ENCODE peak calls at places on chromosomes 7 and 10, in eight cellular contexts. One of them, this sample, is unnamed.

GRCh38 chr10:91800756-91801155 is 2.5 kb downstream of the TNKS2 start:
- DNase-seq in mammary epithelial cell: no peak
- DNase-seq in HT-29: no peak
- DNase-seq in amniotic stem cell: no peak
- DNase-seq in cardiac fibroblast: no peak
- DNase-seq in stimulated activated CD8-positive, alpha-beta memory T cell treated with anti-CD3 and anti-CD28 coated beads, Interleukin-12 subunit alpha, Interleukin-12 subunit beta, amount 100 ng/mL, for 1 hour: no peak
- DNase-seq in GM23338: no peak
- DNase-seq in fibroblast of the conjunctiva: no peak
- DNase-seq in this sample: no peak

GRCh38 chr10:88986549-88987242 is 3.9 kb upstream of the FAS start:
- DNase-seq in cardiac fibroblast: peak
- DNase-seq in GM23338: peak
- DNase-seq in amniotic stem cell: no peak
- DNase-seq in stimulated activated CD8-positive, alpha-beta memory T cell treated with anti-CD3 and anti-CD28 coated beads, Interleukin-12 subunit alpha, Interleukin-12 subunit beta, amount 100 ng/mL, for 1 hour: no peak
- DNase-seq in mammary epithelial cell: peak
- DNase-seq in fibroblast of the conjunctiva: no peak
- DNase-seq in HT-29: peak
- DNase-seq in this sample: no peak

GRCh38 chr7:102272917-102273748 is 13.5 kb upstream of the SH2B2 start:
- DNase-seq in fibroblast of the conjunctiva: no peak
- DNase-seq in cardiac fibroblast: no peak
- DNase-seq in mammary epithelial cell: no peak
- DNase-seq in stimulated activated CD8-positive, alpha-beta memory T cell treated with anti-CD3 and anti-CD28 coated beads, Interleukin-12 subunit alpha, Interleukin-12 subunit beta, amount 100 ng/mL, for 1 hour: no peak
- DNase-seq in GM23338: no peak
- DNase-seq in amniotic stem cell: no peak
- DNase-seq in HT-29: no peak
- DNase-seq in this sample: no peak

GRCh38 chr7:4268040-4268965 is 413.8 kb upstream of the FOXK1 start:
- DNase-seq in HT-29: no peak
- DNase-seq in cardiac fibroblast: no peak
- DNase-seq in amniotic stem cell: no peak
- DNase-seq in GM23338: no peak
- DNase-seq in stimulated activated CD8-positive, alpha-beta memory T cell treated with anti-CD3 and anti-CD28 coated beads, Interleukin-12 subunit alpha, Interleukin-12 subunit beta, amount 100 ng/mL, for 1 hour: no peak
- DNase-seq in fibroblast of the conjunctiva: no peak
- DNase-seq in mammary epithelial cell: no peak
- DNase-seq in this sample: no peak

GRCh38 chr10:43861966-43862751 is 213.5 kb upstream of the ZNF32 start:
- DNase-seq in HT-29: no peak
- DNase-seq in GM23338: no peak
- DNase-seq in stimulated activated CD8-positive, alpha-beta memory T cell treated with anti-CD3 and anti-CD28 coated beads, Interleukin-12 subunit alpha, Interleukin-12 subunit beta, amount 100 ng/mL, for 1 hour: no peak
- DNase-seq in mammary epithelial cell: no peak
- DNase-seq in fibroblast of the conjunctiva: peak
- DNase-seq in amniotic stem cell: no peak
- DNase-seq in cardiac fibroblast: peak
- DNase-seq in this sample: no peak

GRCh38 chr7:80941206-80941758 is 22.4 kb upstream of the SEMA3C start:
- DNase-seq in amniotic stem cell: no peak
- DNase-seq in GM23338: no peak
- DNase-seq in mammary epithelial cell: peak
- DNase-seq in fibroblast of the conjunctiva: peak
- DNase-seq in stimulated activated CD8-positive, alpha-beta memory T cell treated with anti-CD3 and anti-CD28 coated beads, Interleukin-12 subunit alpha, Interleukin-12 subunit beta, amount 100 ng/mL, for 1 hour: no peak
- DNase-seq in cardiac fibroblast: peak
- DNase-seq in HT-29: peak
- DNase-seq in this sample: no peak

GRCh38 chr10:57627642-57628178 is 640.0 kb downstream of the IPMK start:
- DNase-seq in mammary epithelial cell: no peak
- DNase-seq in GM23338: peak
- DNase-seq in fibroblast of the conjunctiva: no peak
- DNase-seq in HT-29: no peak
- DNase-seq in stimulated activated CD8-positive, alpha-beta memory T cell treated with anti-CD3 and anti-CD28 coated beads, Interleukin-12 subunit alpha, Interleukin-12 subunit beta, amount 100 ng/mL, for 1 hour: no peak
- DNase-seq in cardiac fibroblast: no peak
- DNase-seq in amniotic stem cell: no peak
- DNase-seq in this sample: no peak

GRCh38 chr7:3120513-3120912 is 76.8 kb upstream of the CARD11 start:
- DNase-seq in fibroblast of the conjunctiva: no peak
- DNase-seq in stimulated activated CD8-positive, alpha-beta memory T cell treated with anti-CD3 and anti-CD28 coated beads, Interleukin-12 subunit alpha, Interleukin-12 subunit beta, amount 100 ng/mL, for 1 hour: no peak
- DNase-seq in GM23338: no peak
- DNase-seq in mammary epithelial cell: no peak
- DNase-seq in amniotic stem cell: no peak
- DNase-seq in cardiac fibroblast: no peak
- DNase-seq in HT-29: no peak
- DNase-seq in this sample: no peak

GRCh38 chr10:113494736-113495135 is 58.1 kb upstream of the HABP2 start:
- DNase-seq in mammary epithelial cell: no peak
- DNase-seq in GM23338: peak
- DNase-seq in cardiac fibroblast: no peak
- DNase-seq in stimulated activated CD8-positive, alpha-beta memory T cell treated with anti-CD3 and anti-CD28 coated beads, Interleukin-12 subunit alpha, Interleukin-12 subunit beta, amount 100 ng/mL, for 1 hour: no peak
- DNase-seq in fibroblast of the conjunctiva: no peak
- DNase-seq in amniotic stem cell: no peak
- DNase-seq in HT-29: no peak
- DNase-seq in this sample: no peak

GRCh38 chr7:7516156-7516555 is 19.5 kb downstream of the COL28A1 start:
- DNase-seq in amniotic stem cell: no peak
- DNase-seq in cardiac fibroblast: no peak
- DNase-seq in GM23338: no peak
- DNase-seq in stimulated activated CD8-positive, alpha-beta memory T cell treated with anti-CD3 and anti-CD28 coated beads, Interleukin-12 subunit alpha, Interleukin-12 subunit beta, amount 100 ng/mL, for 1 hour: no peak
- DNase-seq in mammary epithelial cell: no peak
- DNase-seq in HT-29: no peak
- DNase-seq in fibroblast of the conjunctiva: no peak
- DNase-seq in this sample: no peak

GRCh38 chr10:110404374-110404773 is 93.3 kb upstream of the DUSP5 start:
- DNase-seq in fibroblast of the conjunctiva: peak
- DNase-seq in GM23338: no peak
- DNase-seq in amniotic stem cell: no peak
- DNase-seq in cardiac fibroblast: no peak
- DNase-seq in stimulated activated CD8-positive, alpha-beta memory T cell treated with anti-CD3 and anti-CD28 coated beads, Interleukin-12 subunit alpha, Interleukin-12 subunit beta, amount 100 ng/mL, for 1 hour: no peak
- DNase-seq in mammary epithelial cell: no peak
- DNase-seq in HT-29: no peak
- DNase-seq in this sample: no peak

GRCh38 chr7:876077-876971 is at the start of gene GET4:
- DNase-seq in stimulated activated CD8-positive, alpha-beta memory T cell treated with anti-CD3 and anti-CD28 coated beads, Interleukin-12 subunit alpha, Interleukin-12 subunit beta, amount 100 ng/mL, for 1 hour: peak
- DNase-seq in cardiac fibroblast: peak
- DNase-seq in fibroblast of the conjunctiva: peak
- DNase-seq in amniotic stem cell: peak
- DNase-seq in HT-29: peak
- DNase-seq in GM23338: peak
- DNase-seq in mammary epithelial cell: peak
- DNase-seq in this sample: peak

GRCh38 chr7:22001345-22002004 is 55.8 kb upstream of the CDCA7L start:
- DNase-seq in HT-29: peak
- DNase-seq in GM23338: peak
- DNase-seq in fibroblast of the conjunctiva: peak
- DNase-seq in stimulated activated CD8-positive, alpha-beta memory T cell treated with anti-CD3 and anti-CD28 coated beads, Interleukin-12 subunit alpha, Interleukin-12 subunit beta, amount 100 ng/mL, for 1 hour: no peak
- DNase-seq in cardiac fibroblast: peak
- DNase-seq in mammary epithelial cell: peak
- DNase-seq in amniotic stem cell: peak
- DNase-seq in this sample: peak

GRCh38 chr10:58661902-58662301 is 149.2 kb downstream of the BICC1 start:
- DNase-seq in fibroblast of the conjunctiva: no peak
- DNase-seq in cardiac fibroblast: no peak
- DNase-seq in GM23338: no peak
- DNase-seq in mammary epithelial cell: no peak
- DNase-seq in HT-29: no peak
- DNase-seq in stimulated activated CD8-positive, alpha-beta memory T cell treated with anti-CD3 and anti-CD28 coated beads, Interleukin-12 subunit alpha, Interleukin-12 subunit beta, amount 100 ng/mL, for 1 hour: no peak
- DNase-seq in amniotic stem cell: no peak
- DNase-seq in this sample: no peak

GRCh38 chr7:130494480-130494879 is 2.6 kb downstream of the MEST start:
- DNase-seq in cardiac fibroblast: no peak
- DNase-seq in amniotic stem cell: no peak
- DNase-seq in stimulated activated CD8-positive, alpha-beta memory T cell treated with anti-CD3 and anti-CD28 coated beads, Interleukin-12 subunit alpha, Interleukin-12 subunit beta, amount 100 ng/mL, for 1 hour: no peak
- DNase-seq in GM23338: no peak
- DNase-seq in mammary epithelial cell: no peak
- DNase-seq in HT-29: no peak
- DNase-seq in fibroblast of the conjunctiva: no peak
- DNase-seq in this sample: no peak

GRCh38 chr7:132276986-132277716 is 299.1 kb downstream of the PLXNA4 start:
- DNase-seq in cardiac fibroblast: no peak
- DNase-seq in fibroblast of the conjunctiva: no peak
- DNase-seq in HT-29: no peak
- DNase-seq in stimulated activated CD8-positive, alpha-beta memory T cell treated with anti-CD3 and anti-CD28 coated beads, Interleukin-12 subunit alpha, Interleukin-12 subunit beta, amount 100 ng/mL, for 1 hour: no peak
- DNase-seq in mammary epithelial cell: peak
- DNase-seq in GM23338: no peak
- DNase-seq in amniotic stem cell: no peak
- DNase-seq in this sample: no peak

GRCh38 chr10:90199098-90199497 is 497.7 kb downstream of the KIF20B start:
- DNase-seq in HT-29: no peak
- DNase-seq in cardiac fibroblast: no peak
- DNase-seq in stimulated activated CD8-positive, alpha-beta memory T cell treated with anti-CD3 and anti-CD28 coated beads, Interleukin-12 subunit alpha, Interleukin-12 subunit beta, amount 100 ng/mL, for 1 hour: no peak
- DNase-seq in mammary epithelial cell: no peak
- DNase-seq in fibroblast of the conjunctiva: no peak
- DNase-seq in GM23338: no peak
- DNase-seq in amniotic stem cell: no peak
- DNase-seq in this sample: no peak

GRCh38 chr7:158924956-158925355 is 68.6 kb downstream of the DYNC2I1 start:
- DNase-seq in GM23338: no peak
- DNase-seq in stimulated activated CD8-positive, alpha-beta memory T cell treated with anti-CD3 and anti-CD28 coated beads, Interleukin-12 subunit alpha, Interleukin-12 subunit beta, amount 100 ng/mL, for 1 hour: no peak
- DNase-seq in mammary epithelial cell: no peak
- DNase-seq in amniotic stem cell: peak
- DNase-seq in HT-29: no peak
- DNase-seq in fibroblast of the conjunctiva: no peak
- DNase-seq in cardiac fibroblast: no peak
- DNase-seq in this sample: no peak

GRCh38 chr10:25059990-25060389 is 43.6 kb downstream of the THNSL1 start:
- DNase-seq in fibroblast of the conjunctiva: peak
- DNase-seq in mammary epithelial cell: peak
- DNase-seq in stimulated activated CD8-positive, alpha-beta memory T cell treated with anti-CD3 and anti-CD28 coated beads, Interleukin-12 subunit alpha, Interleukin-12 subunit beta, amount 100 ng/mL, for 1 hour: no peak
- DNase-seq in amniotic stem cell: peak
- DNase-seq in HT-29: peak
- DNase-seq in GM23338: peak
- DNase-seq in cardiac fibroblast: peak
- DNase-seq in this sample: no peak

GRCh38 chr7:38502289-38502688 is 128.9 kb downstream of the AMPH start:
- DNase-seq in HT-29: peak
- DNase-seq in amniotic stem cell: no peak
- DNase-seq in GM23338: peak
- DNase-seq in stimulated activated CD8-positive, alpha-beta memory T cell treated with anti-CD3 and anti-CD28 coated beads, Interleukin-12 subunit alpha, Interleukin-12 subunit beta, amount 100 ng/mL, for 1 hour: no peak
- DNase-seq in cardiac fibroblast: no peak
- DNase-seq in fibroblast of the conjunctiva: no peak
- DNase-seq in mammary epithelial cell: no peak
- DNase-seq in this sample: no peak

GRCh38 chr10:23081891-23082290 is 13.5 kb upstream of the MSRB2 start:
- DNase-seq in HT-29: peak
- DNase-seq in fibroblast of the conjunctiva: no peak
- DNase-seq in cardiac fibroblast: peak
- DNase-seq in GM23338: peak
- DNase-seq in stimulated activated CD8-positive, alpha-beta memory T cell treated with anti-CD3 and anti-CD28 coated beads, Interleukin-12 subunit alpha, Interleukin-12 subunit beta, amount 100 ng/mL, for 1 hour: no peak
- DNase-seq in mammary epithelial cell: no peak
- DNase-seq in amniotic stem cell: no peak
- DNase-seq in this sample: no peak

GRCh38 chr10:129517680-129518057 is 50.6 kb downstream of the MGMT start:
- DNase-seq in amniotic stem cell: no peak
- DNase-seq in HT-29: no peak
- DNase-seq in cardiac fibroblast: no peak
- DNase-seq in fibroblast of the conjunctiva: no peak
- DNase-seq in stimulated activated CD8-positive, alpha-beta memory T cell treated with anti-CD3 and anti-CD28 coated beads, Interleukin-12 subunit alpha, Interleukin-12 subunit beta, amount 100 ng/mL, for 1 hour: peak
- DNase-seq in mammary epithelial cell: no peak
- DNase-seq in GM23338: no peak
- DNase-seq in this sample: no peak

GRCh38 chr7:16098058-16098457 is 323.3 kb downstream of the CRPPA start:
- DNase-seq in HT-29: peak
- DNase-seq in GM23338: no peak
- DNase-seq in mammary epithelial cell: no peak
- DNase-seq in cardiac fibroblast: no peak
- DNase-seq in fibroblast of the conjunctiva: no peak
- DNase-seq in stimulated activated CD8-positive, alpha-beta memory T cell treated with anti-CD3 and anti-CD28 coated beads, Interleukin-12 subunit alpha, Interleukin-12 subunit beta, amount 100 ng/mL, for 1 hour: no peak
- DNase-seq in amniotic stem cell: no peak
- DNase-seq in this sample: no peak

GRCh38 chr10:4771554-4772201 is 54.3 kb upstream of the AKR1E2 start:
- DNase-seq in GM23338: no peak
- DNase-seq in HT-29: peak
- DNase-seq in amniotic stem cell: no peak
- DNase-seq in fibroblast of the conjunctiva: no peak
- DNase-seq in stimulated activated CD8-positive, alpha-beta memory T cell treated with anti-CD3 and anti-CD28 coated beads, Interleukin-12 subunit alpha, Interleukin-12 subunit beta, amount 100 ng/mL, for 1 hour: no peak
- DNase-seq in cardiac fibroblast: peak
- DNase-seq in mammary epithelial cell: peak
- DNase-seq in this sample: no peak

GRCh38 chr10:1573334-1573969 is 163.9 kb downstream of the ADARB2 start:
- DNase-seq in cardiac fibroblast: no peak
- DNase-seq in stimulated activated CD8-positive, alpha-beta memory T cell treated with anti-CD3 and anti-CD28 coated beads, Interleukin-12 subunit alpha, Interleukin-12 subunit beta, amount 100 ng/mL, for 1 hour: no peak
- DNase-seq in HT-29: no peak
- DNase-seq in GM23338: no peak
- DNase-seq in amniotic stem cell: no peak
- DNase-seq in mammary epithelial cell: no peak
- DNase-seq in fibroblast of the conjunctiva: no peak
- DNase-seq in this sample: no peak

GRCh38 chr7:40655426-40655825 is 520.6 kb downstream of the SUGCT start:
- DNase-seq in cardiac fibroblast: no peak
- DNase-seq in HT-29: no peak
- DNase-seq in stimulated activated CD8-positive, alpha-beta memory T cell treated with anti-CD3 and anti-CD28 coated beads, Interleukin-12 subunit alpha, Interleukin-12 subunit beta, amount 100 ng/mL, for 1 hour: no peak
- DNase-seq in amniotic stem cell: no peak
- DNase-seq in mammary epithelial cell: no peak
- DNase-seq in fibroblast of the conjunctiva: no peak
- DNase-seq in GM23338: no peak
- DNase-seq in this sample: no peak

This sample was measured in memory B cell.